ENCODE peak calls at places on chromosome 2, in four cellular contexts. One of them, this sample, is unnamed.

GRCh38 chr2:64879745-64880144 is 109.5 kb upstream of the SLC1A4 start:
- DNase-seq in endothelial cell: no peak
- DNase-seq in kidney: no peak
- DNase-seq in Calu3: no peak
- DNase-seq in this sample: no peak

GRCh38 chr2:1649103-1649870 is 95.0 kb downstream of the PXDN start:
- DNase-seq in endothelial cell: no peak
- DNase-seq in kidney: no peak
- DNase-seq in Calu3: no peak
- DNase-seq in this sample: no peak

GRCh38 chr2:201656740-201657139 is 13.4 kb upstream of the TMEM237 start:
- DNase-seq in endothelial cell: no peak
- DNase-seq in kidney: no peak
- DNase-seq in Calu3: no peak
- DNase-seq in this sample: no peak

GRCh38 chr2:214774108-214774507 is 35.4 kb downstream of the BARD1 start:
- DNase-seq in endothelial cell: no peak
- DNase-seq in kidney: no peak
- DNase-seq in Calu3: no peak
- DNase-seq in this sample: no peak

GRCh38 chr2:211455225-211455841 is 898.9 kb downstream of the CPS1 start:
- DNase-seq in endothelial cell: peak
- DNase-seq in kidney: no peak
- DNase-seq in Calu3: peak
- DNase-seq in this sample: peak

GRCh38 chr2:26582890-26583289 is 58.3 kb downstream of the CIB4 start:
- DNase-seq in endothelial cell: no peak
- DNase-seq in kidney: no peak
- DNase-seq in Calu3: no peak
- DNase-seq in this sample: no peak

GRCh38 chr2:180322781-180323180 is 315.7 kb upstream of the CWC22 start:
- DNase-seq in endothelial cell: no peak
- DNase-seq in kidney: no peak
- DNase-seq in Calu3: no peak
- DNase-seq in this sample: no peak

GRCh38 chr2:172461591-172462392 is 34.4 kb downstream of the ITGA6 start:
- DNase-seq in endothelial cell: peak
- DNase-seq in kidney: peak
- DNase-seq in Calu3: peak
- DNase-seq in this sample: peak

GRCh38 chr2:176192351-176192750 is 3.9 kb downstream of the HOXD1 start:
- DNase-seq in endothelial cell: no peak
- DNase-seq in kidney: no peak
- DNase-seq in Calu3: no peak
- DNase-seq in this sample: no peak

GRCh38 chr2:1632006-1632348 is 112.3 kb downstream of the PXDN start:
- DNase-seq in endothelial cell: no peak
- DNase-seq in kidney: no peak
- DNase-seq in Calu3: no peak
- DNase-seq in this sample: no peak

This sample was measured in HAP-1.